ENCODE peak calls at places on chromosomes 11 and 22, in four cellular contexts. One of them, this sample, is unnamed.

GRCh38 chr11:723120-723883 is 17.3 kb downstream of the EPS8L2 start:
- DNase-seq in IMR-90: peak; percentile 68
- DNase-seq in A549: no peak
- DNase-seq in GM12878: no peak
- DNase-seq in this sample: no peak

GRCh38 chr11:6206456-6207180 is 1.3 kb downstream of the C11orf42 start:
- DNase-seq in IMR-90: no peak
- DNase-seq in A549: no peak
- DNase-seq in GM12878: no peak
- DNase-seq in this sample: no peak

GRCh38 chr11:57315491-57315890 is 9.3 kb downstream of the TNKS1BP1 start:
- DNase-seq in IMR-90: peak; percentile 61
- DNase-seq in A549: no peak
- DNase-seq in GM12878: no peak
- DNase-seq in this sample: peak; percentile 40

GRCh38 chr11:14411818-14412217 is 52.8 kb upstream of the RRAS2 start:
- DNase-seq in IMR-90: peak; percentile 89
- DNase-seq in A549: no peak
- DNase-seq in GM12878: no peak
- DNase-seq in this sample: no peak

GRCh38 chr11:62556872-62557631 is 10.4 kb upstream of the AHNAK start:
- DNase-seq in IMR-90: peak; percentile 11
- DNase-seq in A549: no peak
- DNase-seq in GM12878: peak; percentile 81
- DNase-seq in this sample: no peak

GRCh38 chr11:122556605-122557004 is 98.9 kb upstream of the UBASH3B start:
- DNase-seq in IMR-90: no peak
- DNase-seq in A549: no peak
- DNase-seq in GM12878: no peak
- DNase-seq in this sample: no peak

GRCh38 chr11:10803676-10804075 is 5.0 kb downstream of the EIF4G2 start:
- DNase-seq in IMR-90: no peak
- DNase-seq in A549: no peak
- DNase-seq in GM12878: no peak
- DNase-seq in this sample: no peak

GRCh38 chr11:31802609-31802989 is 8.5 kb downstream of the PAX6 start:
- DNase-seq in IMR-90: no peak
- DNase-seq in A549: no peak
- DNase-seq in GM12878: no peak
- DNase-seq in this sample: no peak

GRCh38 chr11:71446942-71447688 is 1.1 kb downstream of the DHCR7 start:
- DNase-seq in IMR-90: peak; percentile 66
- DNase-seq in A549: no peak
- DNase-seq in GM12878: no peak
- DNase-seq in this sample: no peak

GRCh38 chr11:1762537-1763302 is 1.0 kb downstream of the CTSD start:
- DNase-seq in IMR-90: no peak
- DNase-seq in A549: peak; percentile 54
- DNase-seq in GM12878: no peak
- DNase-seq in this sample: peak; percentile 65

GRCh38 chr11:62805991-62806441 is 776 bp upstream of the NXF1 start:
- DNase-seq in IMR-90: no peak
- DNase-seq in A549: no peak
- DNase-seq in GM12878: no peak
- DNase-seq in this sample: peak; percentile 50

GRCh38 chr11:8911040-8911823 is at the start of gene AKIP1:
- DNase-seq in IMR-90: peak; percentile 94
- DNase-seq in A549: peak; percentile 92
- DNase-seq in GM12878: peak; percentile 65
- DNase-seq in this sample: peak; percentile 97
- TF ChIP-seq ELK1 in IMR-90: no peak
- TF ChIP-seq ELK1 in A549: no peak
- TF ChIP-seq ELK1 in GM12878: no peak
- TF ChIP-seq ELK1 in this sample: no peak

GRCh38 chr11:58788355-58789023 is 56.0 kb downstream of the GLYATL2 start:
- DNase-seq in IMR-90: peak; percentile 61
- DNase-seq in A549: peak; percentile 6
- DNase-seq in GM12878: peak; percentile 7
- DNase-seq in this sample: peak; percentile 52

GRCh38 chr11:58784995-58785394 is 53.3 kb upstream of the GLYAT start:
- DNase-seq in IMR-90: no peak
- DNase-seq in A549: no peak
- DNase-seq in GM12878: no peak
- DNase-seq in this sample: no peak

GRCh38 chr11:58786693-58787092 is 55.0 kb upstream of the GLYAT start:
- DNase-seq in IMR-90: no peak
- DNase-seq in A549: no peak
- DNase-seq in GM12878: no peak
- DNase-seq in this sample: no peak

GRCh38 chr11:58782066-58782465 is 50.3 kb upstream of the GLYAT start:
- DNase-seq in IMR-90: no peak
- DNase-seq in A549: no peak
- DNase-seq in GM12878: no peak
- DNase-seq in this sample: no peak

DNA sequence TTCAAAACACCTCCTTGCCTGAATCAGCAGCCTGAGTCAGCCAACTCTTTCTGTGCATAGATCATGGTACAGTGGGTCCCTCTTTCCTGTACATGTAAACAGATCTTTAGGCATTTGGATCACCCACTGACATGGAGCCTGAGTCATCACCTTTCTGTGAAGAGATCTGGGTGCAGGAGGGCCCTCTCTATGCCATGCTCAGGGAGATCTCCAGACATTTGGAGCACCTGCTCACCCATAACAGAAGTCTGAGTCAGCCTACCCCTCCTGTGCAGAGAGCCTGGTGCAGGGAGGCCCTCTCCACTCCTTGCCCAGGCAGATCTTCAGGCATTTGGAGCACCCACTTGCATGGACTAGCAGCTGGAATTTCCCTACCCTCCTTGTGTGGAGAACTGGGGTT is 56.2 kb upstream of the GLYAT start:
- DNase-seq in IMR-90: peak; percentile 41
- DNase-seq in A549: no peak
- DNase-seq in GM12878: no peak
- DNase-seq in this sample: peak; percentile 20
- TF ChIP-seq ELK1 in IMR-90: no peak
- TF ChIP-seq ELK1 in A549: no peak
- TF ChIP-seq ELK1 in GM12878: no peak
- TF ChIP-seq ELK1 in this sample: no peak

DNA sequence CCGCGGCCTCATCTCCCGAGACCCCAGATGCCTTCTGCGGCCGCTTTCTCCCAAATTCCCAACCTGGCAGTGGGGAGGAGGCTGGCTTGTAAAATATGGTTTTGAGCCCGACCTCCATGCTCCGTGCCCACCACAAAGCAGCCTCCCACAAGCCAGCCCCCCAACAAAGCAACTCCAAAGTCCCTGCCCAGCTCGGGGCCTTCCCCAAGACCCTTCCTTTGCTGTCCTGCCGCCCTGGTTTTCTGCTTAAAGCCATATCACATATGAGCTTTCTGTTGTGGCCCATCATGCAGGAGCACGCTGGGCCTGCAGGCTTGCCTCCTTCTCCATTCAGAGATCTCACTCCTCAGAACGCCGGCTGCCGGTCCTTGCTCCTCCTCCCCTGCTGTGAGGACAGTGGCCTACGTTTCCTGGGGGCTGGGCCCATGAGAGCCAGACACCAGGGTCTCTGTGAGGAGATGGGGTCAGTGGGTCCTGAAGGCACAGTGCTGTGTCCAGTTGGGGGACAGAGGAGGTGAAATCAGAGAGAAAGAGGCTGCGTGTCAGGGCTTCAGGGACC is 680.0 kb downstream of the BRD1 start:
- DNase-seq in IMR-90: no peak
- DNase-seq in A549: no peak
- DNase-seq in GM12878: no peak
- DNase-seq in this sample: no peak
- TF ChIP-seq ELK1 in IMR-90: no peak
- TF ChIP-seq ELK1 in A549: no peak
- TF ChIP-seq ELK1 in GM12878: no peak
- TF ChIP-seq ELK1 in this sample: no peak

DNA sequence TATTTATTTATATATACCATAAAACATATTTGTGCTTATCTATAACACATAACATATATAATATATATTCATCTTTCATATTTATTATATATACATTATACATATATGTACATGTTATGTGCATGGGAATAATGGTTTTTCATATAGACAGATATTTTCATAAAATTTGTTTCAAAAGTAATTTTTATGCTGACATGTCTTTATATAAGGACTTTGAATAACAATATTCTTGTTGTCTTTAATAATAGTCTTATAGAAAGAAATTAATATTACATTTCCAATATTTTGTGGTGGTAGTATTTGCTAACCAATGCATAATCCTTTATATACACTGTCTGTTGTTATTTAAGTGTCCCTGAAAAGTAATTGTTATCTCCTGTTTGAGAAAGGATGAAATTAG is 49.6 kb downstream of the GRM5 start:
- DNase-seq in IMR-90: no peak
- DNase-seq in A549: no peak
- DNase-seq in GM12878: no peak
- DNase-seq in this sample: no peak
- TF ChIP-seq ELK1 in IMR-90: no peak
- TF ChIP-seq ELK1 in A549: no peak
- TF ChIP-seq ELK1 in GM12878: no peak
- TF ChIP-seq ELK1 in this sample: no peak

GRCh38 chr11:120329556-120329955 is 4.5 kb downstream of the TLCD5 start:
- DNase-seq in IMR-90: no peak
- DNase-seq in A549: no peak
- DNase-seq in GM12878: no peak
- DNase-seq in this sample: no peak

GRCh38 chr11:120326228-120326627 is 1.1 kb downstream of the TLCD5 start:
- DNase-seq in IMR-90: peak; percentile 86
- DNase-seq in A549: no peak
- DNase-seq in GM12878: no peak
- DNase-seq in this sample: no peak

GRCh38 chr11:120324932-120325810 is at the start of gene TLCD5:
- DNase-seq in IMR-90: peak; percentile 68
- DNase-seq in A549: peak; percentile 49
- DNase-seq in GM12878: no peak
- DNase-seq in this sample: peak; percentile 60

GRCh38 chr11:120327311-120327710 is 2.2 kb downstream of the TLCD5 start:
- DNase-seq in IMR-90: no peak
- DNase-seq in A549: no peak
- DNase-seq in GM12878: no peak
- DNase-seq in this sample: no peak

DNA sequence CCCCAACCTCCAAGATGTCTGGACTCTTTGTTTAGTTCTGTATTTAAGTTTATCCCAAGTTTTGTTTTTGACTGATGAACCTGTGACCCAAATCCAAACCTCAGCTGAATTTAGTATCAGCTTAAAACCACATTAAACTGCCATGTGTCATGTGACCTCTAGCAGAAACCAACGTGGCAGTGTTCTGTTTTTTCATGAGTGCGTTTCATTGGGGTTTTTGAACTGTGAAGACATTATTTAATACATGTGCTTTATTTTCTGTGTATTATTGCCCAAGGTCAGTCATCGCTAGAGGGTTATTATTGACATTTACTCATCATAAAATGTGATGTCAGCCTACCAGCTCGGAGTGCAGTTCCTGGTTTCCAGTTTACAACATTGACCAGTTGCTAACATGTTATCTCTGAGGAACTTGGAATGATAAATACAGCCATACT is 1.8 kb downstream of the TLCD5 start:
- DNase-seq in IMR-90: peak; percentile 51
- DNase-seq in A549: no peak
- DNase-seq in GM12878: no peak
- DNase-seq in this sample: no peak
- TF ChIP-seq ELK1 in IMR-90: no peak
- TF ChIP-seq ELK1 in A549: no peak
- TF ChIP-seq ELK1 in GM12878: no peak
- TF ChIP-seq ELK1 in this sample: no peak

GRCh38 chr11:111419641-111420327 is 40.7 kb upstream of the POU2AF1 start:
- DNase-seq in IMR-90: no peak
- DNase-seq in A549: no peak
- DNase-seq in GM12878: no peak
- DNase-seq in this sample: no peak
- TF ChIP-seq ELK1 in IMR-90: no peak
- TF ChIP-seq ELK1 in A549: no peak
- TF ChIP-seq ELK1 in GM12878: no peak
- TF ChIP-seq ELK1 in this sample: no peak

GRCh38 chr11:133582731-133583130 is 50.4 kb upstream of the OPCML start:
- DNase-seq in IMR-90: no peak
- DNase-seq in A549: no peak
- DNase-seq in GM12878: no peak
- DNase-seq in this sample: no peak
- TF ChIP-seq ELK1 in IMR-90: no peak
- TF ChIP-seq ELK1 in A549: no peak
- TF ChIP-seq ELK1 in GM12878: no peak
- TF ChIP-seq ELK1 in this sample: no peak

This sample was measured in K562.